ENCODE peak calls at places on chromosomes 5 and 9, in seven cellular contexts. L, Q, M, A, I, O and K are unnamed samples.

GRCh38 chr5:39214912-39215709 is 4.3 kb downstream of the FYB1 start:
- DNase-seq in O (no peak), Q (peak; percentile 79), M (no peak), A (no peak), L (no peak), I (no peak), K (no peak)

GRCh38 chr5:172147857-172148256 is 40.2 kb downstream of the STK10 start:
- DNase-seq in M (no peak), L (no peak), I (no peak), O (no peak), A (no peak), Q (peak; percentile 54), K (no peak)

GRCh38 chr5:41414598-41414997 is 95.8 kb downstream of the PLCXD3 start:
- DNase-seq in L (no peak), Q (no peak), A (no peak), O (no peak), I (peak; percentile 85), M (no peak), K (no peak)

GRCh38 chr5:165209101-165209727 is 1703.8 kb downstream of the MAT2B start:
- DNase-seq in L (peak; percentile 0), Q (no peak), A (no peak), I (peak; percentile 70), O (no peak), M (no peak), K (no peak)

GRCh38 chr5:64229163-64229774 is 63.6 kb downstream of the RNF180 start:
- DNase-seq in A (no peak), Q (no peak), L (no peak), I (peak; percentile 81), O (no peak), M (no peak), K (no peak)

GRCh38 chr5:124132843-124133242 is 613.6 kb downstream of the ZNF608 start:
- DNase-seq in M (no peak), I (no peak), Q (no peak), A (no peak), L (no peak), O (no peak), K (no peak)

GRCh38 chr9:77486968-77487367 is 161.2 kb downstream of the GNA14 start:
- DNase-seq in O (no peak), M (no peak), L (no peak), A (no peak), I (no peak), Q (no peak), K (no peak)

GRCh38 chr9:21837501-21837900 is 35.1 kb downstream of the MTAP start:
- DNase-seq in I (no peak), A (no peak), Q (no peak), L (no peak), O (no peak), M (no peak), K (peak; percentile 94)

GRCh38 chr5:174726916-174727793 is 2.8 kb downstream of the MSX2 start:
- DNase-seq in A (no peak), L (no peak), M (no peak), Q (no peak), O (no peak), I (no peak), K (no peak)

GRCh38 chr9:5013379-5013778 is 28.3 kb downstream of the JAK2 start:
- DNase-seq in O (no peak), M (no peak), A (no peak), I (peak; percentile 67), L (no peak), Q (no peak), K (no peak)